ENCODE peak calls at places on chromosomes 6 and 20, in eight cellular contexts. S is kidney epithelial cell, E is caudate nucleus, I is AG04450, Q is mesenteric fat pad, F is foreskin fibroblast, L is AG09309, O is transverse colon. J is an unnamed sample.

GRCh38 chr6:33694401-33694931 is 17.0 kb downstream of the UQCC2 start:
- DNase-seq in S (no peak), E (peak; percentile 53), I (no peak), Q (no peak), F (peak; percentile 65), L (no peak), O (no peak), J (no peak)

GRCh38 chr6:15881150-15881549 is 218.3 kb upstream of the DTNBP1 start:
- DNase-seq in S (no peak), E (no peak), I (no peak), Q (no peak), F (no peak), L (no peak), O (no peak), J (peak; percentile 48)

GRCh38 chr6:107246972-107247615 is 131.8 kb upstream of the BEND3 start:
- DNase-seq in S (no peak), E (no peak), I (no peak), Q (no peak), F (peak; percentile 17), L (no peak), O (no peak), J (no peak)

GRCh38 chr6:11772109-11772830 is 6.3 kb downstream of the ADTRP start:
- DNase-seq in S (peak; percentile 96), E (no peak), I (peak; percentile 90), Q (no peak), F (peak; percentile 89), L (peak; percentile 91), O (no peak), J (no peak)

GRCh38 chr6:44298055-44298803 is 14.9 kb downstream of the AARS2 start:
- DNase-seq in S (no peak), E (no peak), I (no peak), Q (no peak), F (no peak), L (no peak), O (no peak), J (no peak)

GRCh38 chr20:1810926-1811620 is 84.1 kb upstream of the SIRPA start:
- DNase-seq in S (no peak), E (peak; percentile 61), I (no peak), Q (peak; percentile 49), F (no peak), L (no peak), O (no peak), J (peak; percentile 61)

GRCh38 chr6:115545410-115545986 is 515.2 kb downstream of the FRK start:
- DNase-seq in S (no peak), E (no peak), I (no peak), Q (peak; percentile 67), F (no peak), L (no peak), O (no peak), J (no peak)

GRCh38 chr6:125839471-125839870 is 48.7 kb downstream of the NCOA7 start:
- DNase-seq in S (no peak), E (no peak), I (no peak), Q (no peak), F (no peak), L (no peak), O (no peak), J (no peak)

GRCh38 chr6:147950623-147950987 is 392.0 kb upstream of the SASH1 start:
- DNase-seq in S (no peak), E (no peak), I (no peak), Q (no peak), F (peak; percentile 30), L (no peak), O (no peak), J (no peak)

GRCh38 chr6:36731622-36732310 is 34.1 kb downstream of the RAB44 start:
- DNase-seq in S (no peak), E (no peak), I (no peak), Q (no peak), F (no peak), L (no peak), O (no peak), J (no peak)

GRCh38 chr6:55758156-55758942 is 117.0 kb downstream of the BMP5 start:
- DNase-seq in S (peak; percentile 72), E (no peak), I (peak; percentile 67), Q (no peak), F (peak; percentile 91), L (peak; percentile 87), O (no peak), J (peak; percentile 22)

GRCh38 chr6:92767101-92767500 is 652.3 kb downstream of the EPHA7 start:
- DNase-seq in S (peak; percentile 1), E (no peak), I (no peak), Q (no peak), F (no peak), L (no peak), O (no peak), J (no peak)

GRCh38 chr6:84696181-84696580 is 68.2 kb downstream of the TBX18 start:
- DNase-seq in S (no peak), E (no peak), I (no peak), Q (no peak), F (no peak), L (no peak), O (no peak), J (no peak)

GRCh38 chr6:169960891-169961611 is 209.6 kb downstream of the ERMARD start:
- DNase-seq in S (no peak), E (no peak), I (no peak), Q (peak; percentile 76), F (no peak), L (no peak), O (peak; percentile 4), J (peak; percentile 16)

GRCh38 chr6:21354805-21355238 is 238.7 kb upstream of the SOX4 start:
- DNase-seq in S (no peak), E (no peak), I (no peak), Q (no peak), F (no peak), L (no peak), O (peak; percentile 17), J (no peak)

GRCh38 chr20:44540834-44541233 is 19.0 kb upstream of the SERINC3 start:
- DNase-seq in S (no peak), E (no peak), I (peak; percentile 32), Q (no peak), F (peak; percentile 61), L (no peak), O (no peak), J (no peak)

GRCh38 chr6:142459267-142459666 is 157.5 kb downstream of the ADGRG6 start:
- DNase-seq in S (no peak), E (no peak), I (no peak), Q (no peak), F (no peak), L (no peak), O (no peak), J (no peak)

GRCh38 chr20:59733326-59733725 is 129.0 kb downstream of the PHACTR3 start:
- DNase-seq in S (no peak), E (no peak), I (no peak), Q (no peak), F (no peak), L (no peak), O (no peak), J (no peak)

GRCh38 chr6:35370799-35371493 is 28.6 kb downstream of the PPARD start:
- DNase-seq in S (no peak), E (peak; percentile 10), I (no peak), Q (no peak), F (no peak), L (no peak), O (no peak), J (peak; percentile 68)

GRCh38 chr20:33936651-33937050 is 57.1 kb upstream of the RALY start:
- DNase-seq in S (no peak), E (no peak), I (no peak), Q (no peak), F (no peak), L (no peak), O (no peak), J (no peak)

GRCh38 chr6:30397697-30398096 is 52.7 kb downstream of the RPP21 start:
- DNase-seq in S (no peak), E (no peak), I (no peak), Q (no peak), F (no peak), L (no peak), O (no peak), J (no peak)

GRCh38 chr20:62008643-62009183 is 57.0 kb downstream of the TAF4 start:
- DNase-seq in S (no peak), E (no peak), I (no peak), Q (no peak), F (no peak), L (no peak), O (no peak), J (no peak)